ENCODE peak calls at places on chromosome 12, in four cellular contexts. V is fibroblast of the aortic adventitia, B is body of pancreas, X is keratinocyte. L is an unnamed sample.

GRCh38 chr12:55681142-55682077 is 26.3 kb downstream of the ITGA7 start:
- DNase-seq in V (peak), B (peak), X (no peak), L (peak)

GRCh38 chr12:112116232-112117060 is 7.9 kb upstream of the NAA25 start:
- DNase-seq in V (peak), B (peak), X (no peak), L (peak)

GRCh38 chr12:121465921-121466799 is 66.2 kb downstream of the RNF34 start:
- DNase-seq in V (no peak), B (no peak), X (no peak), L (no peak)

GRCh38 chr12:91382081-91382543 is 199.5 kb upstream of the DCN start:
- DNase-seq in V (peak), B (peak), X (no peak), L (peak)

GRCh38 chr12:3168775-3169221 is 91.6 kb downstream of the TSPAN9 start:
- DNase-seq in V (peak), B (no peak), X (peak), L (peak)

GRCh38 chr12:113049976-113050742 is 6.4 kb upstream of the DTX1 start:
- DNase-seq in V (no peak), B (peak), X (no peak), L (no peak)

GRCh38 chr12:57554897-57555296 is 5.1 kb downstream of the KIF5A start:
- DNase-seq in V (no peak), B (no peak), X (no peak), L (no peak)

GRCh38 chr12:120674172-120674571 is 12.8 kb upstream of the MLEC start:
- DNase-seq in V (no peak), B (no peak), X (no peak), L (no peak)

GRCh38 chr12:27561535-27562350 is 37.7 kb downstream of the PPFIBP1 start:
- DNase-seq in V (no peak), B (no peak), X (no peak), L (no peak)

GRCh38 chr12:104665296-104665695 is 208.5 kb downstream of the CHST11 start:
- DNase-seq in V (no peak), B (no peak), X (no peak), L (no peak)

GRCh38 chr12:70196732-70197361 is 46.4 kb upstream of the CNOT2 start:
- DNase-seq in V (peak), B (no peak), X (no peak), L (peak)

GRCh38 chr12:126747530-126748149 is 1519.3 kb upstream of the TMEM132C start:
- DNase-seq in V (peak), B (peak), X (no peak), L (peak)

GRCh38 chr12:49684310-49684854 is 22.8 kb downstream of the FMNL3 start:
- DNase-seq in V (no peak), B (no peak), X (no peak), L (no peak)

GRCh38 chr12:52280319-52280795 is 5.9 kb downstream of the KRT86 start:
- DNase-seq in V (peak), B (peak), X (peak), L (peak)

GRCh38 chr12:97301576-97301975 is 161.0 kb upstream of the RMST start:
- DNase-seq in V (no peak), B (no peak), X (no peak), L (no peak)

GRCh38 chr12:123983822-123984485 is 10.9 kb downstream of the ZNF664 start:
- DNase-seq in V (peak), B (peak), X (no peak), L (peak)

GRCh38 chr12:78275886-78276285 is 445.2 kb downstream of the NAV3 start:
- DNase-seq in V (no peak), B (no peak), X (no peak), L (no peak)

GRCh38 chr12:8087666-8088065 is 5.6 kb downstream of the NECAP1 start:
- DNase-seq in V (no peak), B (no peak), X (no peak), L (no peak)

GRCh38 chr12:45260854-45261253 is 45.0 kb downstream of the ANO6 start:
- DNase-seq in V (no peak), B (no peak), X (no peak), L (no peak)

GRCh38 chr12:45260481-45260824 is 44.6 kb downstream of the ANO6 start:
- DNase-seq in V (no peak), B (no peak), X (no peak), L (no peak)

GRCh38 chr12:45263587-45263986 is 47.7 kb downstream of the ANO6 start:
- DNase-seq in V (no peak), B (no peak), X (no peak), L (no peak)

GRCh38 chr12:45257185-45257585 is 41.3 kb downstream of the ANO6 start:
- DNase-seq in V (no peak), B (no peak), X (no peak), L (no peak)

GRCh38 chr12:45259732-45260480 is 44.0 kb downstream of the ANO6 start:
- DNase-seq in V (peak), B (no peak), X (no peak), L (peak)
- H3K4me3 ChIP-seq in V (no peak), B (no peak), X (no peak), L (no peak)

DNA sequence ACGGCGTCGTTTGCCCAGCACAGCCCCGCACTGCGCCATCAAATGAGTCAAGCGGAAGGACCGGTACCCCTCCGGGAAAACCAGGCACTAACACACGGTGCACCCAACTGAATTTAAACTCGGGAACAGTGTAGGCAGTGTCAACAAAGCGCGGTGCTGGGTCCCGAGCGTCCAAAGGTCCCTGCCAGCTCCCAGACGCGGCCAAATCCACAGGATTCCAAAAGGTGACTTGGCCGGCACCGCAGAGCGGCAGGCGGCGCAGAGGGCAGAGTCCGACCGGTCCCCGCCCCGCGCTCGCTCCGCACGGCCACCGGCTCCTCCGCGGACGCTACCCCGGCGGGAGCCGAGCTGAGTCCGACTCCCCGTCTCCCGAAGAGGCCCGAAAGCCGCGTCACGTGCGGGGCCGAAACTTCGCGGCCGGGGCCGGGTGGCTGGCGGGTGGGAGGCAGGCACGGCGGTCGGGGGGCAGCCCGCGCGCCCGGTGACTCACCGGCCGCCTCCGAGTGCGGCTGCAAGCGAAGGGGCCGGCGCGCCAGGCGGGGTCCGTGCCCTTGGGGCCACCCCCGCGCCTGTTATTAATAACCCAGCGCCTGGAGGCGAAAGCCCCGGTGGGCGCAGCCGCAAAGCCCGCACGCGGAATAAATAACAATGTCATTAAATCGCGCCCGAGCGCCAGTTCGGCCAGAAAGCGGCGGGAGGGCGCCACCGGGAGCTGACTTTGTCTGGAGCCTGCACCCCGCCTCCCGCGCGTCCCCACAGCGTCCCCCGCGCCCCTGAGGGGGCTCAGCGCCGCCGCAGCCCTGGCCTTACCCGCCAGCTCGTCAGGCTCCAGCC is 823 bp downstream of the DENND5B start:
- DNase-seq in V (peak), B (peak), X (no peak), L (peak)
- TF ChIP-seq CTCF in V (no peak), B (peak), X (peak), L (peak)

GRCh38 chr12:6322969-6323339 is 12.5 kb downstream of the PLEKHG6 start:
- DNase-seq in V (no peak), B (no peak), X (no peak), L (no peak)

GRCh38 chr12:6323995-6324711 is 13.7 kb downstream of the PLEKHG6 start:
- DNase-seq in V (no peak), B (no peak), X (no peak), L (no peak)

GRCh38 chr12:6321905-6322304 is 11.4 kb downstream of the PLEKHG6 start:
- DNase-seq in V (no peak), B (no peak), X (no peak), L (no peak)

GRCh38 chr12:6322352-6322751 is 11.9 kb downstream of the PLEKHG6 start:
- DNase-seq in V (no peak), B (no peak), X (no peak), L (no peak)

GRCh38 chr12:6323340-6323994 is 13.0 kb downstream of the PLEKHG6 start:
- DNase-seq in V (peak), B (peak), X (no peak), L (peak)
- H3K4me3 ChIP-seq in V (peak), B (no peak), X (no peak), L (no peak)

GRCh38 chr12:10174986-10175614 is 3.2 kb upstream of the OLR1 start:
- DNase-seq in V (no peak), B (no peak), X (peak), L (no peak)

GRCh38 chr12:10178766-10179165 is at the start of gene TMEM52B:
- DNase-seq in V (no peak), B (no peak), X (no peak), L (no peak)

GRCh38 chr12:10179871-10180270 is 1.0 kb downstream of the TMEM52B start:
- DNase-seq in V (no peak), B (no peak), X (no peak), L (no peak)

GRCh38 chr12:10171954-10172353 is at the start of gene OLR1:
- DNase-seq in V (no peak), B (no peak), X (no peak), L (peak)

DNA sequence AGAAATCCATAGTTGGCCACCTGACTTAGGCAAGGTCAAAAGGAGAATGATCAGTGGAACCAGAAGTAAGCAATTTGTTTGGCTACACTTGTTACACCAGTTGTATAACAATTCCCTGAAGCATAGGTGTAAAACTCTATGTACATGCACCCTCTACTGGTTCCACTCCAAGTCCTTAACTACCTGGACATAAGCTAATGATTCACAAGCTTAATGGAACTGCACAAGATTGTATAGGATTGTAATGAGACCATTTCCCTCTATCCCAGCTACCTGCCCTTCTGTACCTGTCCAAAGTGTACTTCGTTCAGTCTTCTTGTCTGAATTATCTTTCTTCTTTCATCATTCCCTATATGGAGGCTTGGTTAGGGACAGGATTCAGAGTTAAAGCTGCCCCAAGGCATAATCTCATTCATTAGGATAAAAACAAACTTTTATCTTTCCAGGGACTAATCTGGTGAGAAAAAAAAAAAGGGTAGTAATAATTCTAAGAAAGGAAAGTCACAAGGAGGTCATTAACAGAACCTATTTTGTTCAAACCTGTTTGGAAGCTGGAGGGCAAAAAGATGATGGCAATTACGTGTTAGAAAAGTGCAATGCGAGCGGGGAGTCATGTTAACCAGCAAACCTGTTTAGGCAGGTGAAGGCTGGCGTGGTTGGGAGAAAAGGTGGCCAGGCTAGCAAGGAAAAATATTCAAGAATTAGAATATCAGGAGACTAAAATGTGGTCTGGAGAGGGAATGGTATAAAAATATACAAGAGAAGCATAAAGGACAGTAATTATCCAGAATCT is 2.8 kb upstream of the TMEM52B start:
- DNase-seq in V (no peak), B (no peak), X (peak), L (no peak)
- TF ChIP-seq CTCF in V (no peak), B (no peak), X (no peak), L (no peak)

GRCh38 chr12:94644622-94645021 is 5.7 kb downstream of the TMCC3 start:
- DNase-seq in V (peak), B (no peak), X (no peak), L (peak)

GRCh38 chr12:94640134-94640928 is 10.0 kb downstream of the TMCC3 start:
- DNase-seq in V (no peak), B (no peak), X (no peak), L (peak)

GRCh38 chr12:94641283-94641682 is 9.1 kb downstream of the TMCC3 start:
- DNase-seq in V (no peak), B (no peak), X (no peak), L (no peak)

GRCh38 chr12:94643585-94643984 is 6.8 kb downstream of the TMCC3 start:
- DNase-seq in V (no peak), B (no peak), X (no peak), L (no peak)

GRCh38 chr12:94644141-94644575 is 6.2 kb downstream of the TMCC3 start:
- DNase-seq in V (peak), B (no peak), X (no peak), L (peak)
- H3K4me3 ChIP-seq in V (no peak), B (no peak), X (peak), L (no peak)

L was measured in fibroblast of villous mesenchyme.